ENCODE peak calls at places on chromosome 13, in eight cellular contexts. One of them, this sample, is unnamed.

GRCh38 chr13:94162289-94162688 is 317.2 kb downstream of the DCT start:
- DNase-seq in left colon: no peak
- DNase-seq in H4: no peak
- DNase-seq in tibial nerve: no peak
- DNase-seq in HEK293T: no peak
- DNase-seq in CD4-positive, CD25-positive, alpha-beta regulatory T cell: no peak
- DNase-seq in epithelial cell of proximal tubule: no peak
- DNase-seq in NCI-H1105: no peak
- DNase-seq in this sample: no peak

GRCh38 chr13:45847554-45848224 is 3.9 kb downstream of the SIAH3 start:
- DNase-seq in left colon: peak
- DNase-seq in NCI-H1105: no peak
- DNase-seq in tibial nerve: peak
- DNase-seq in epithelial cell of proximal tubule: peak
- DNase-seq in CD4-positive, CD25-positive, alpha-beta regulatory T cell: peak
- DNase-seq in H4: peak
- DNase-seq in HEK293T: no peak
- DNase-seq in this sample: peak

GRCh38 chr13:41707192-41707858 is 250.0 kb downstream of the RGCC start:
- DNase-seq in H4: no peak
- DNase-seq in left colon: no peak
- DNase-seq in HEK293T: no peak
- DNase-seq in NCI-H1105: no peak
- DNase-seq in CD4-positive, CD25-positive, alpha-beta regulatory T cell: no peak
- DNase-seq in epithelial cell of proximal tubule: no peak
- DNase-seq in tibial nerve: no peak
- DNase-seq in this sample: no peak

GRCh38 chr13:111666377-111666776 is 345.9 kb downstream of the TEX29 start:
- DNase-seq in H4: no peak
- DNase-seq in tibial nerve: no peak
- DNase-seq in CD4-positive, CD25-positive, alpha-beta regulatory T cell: no peak
- DNase-seq in NCI-H1105: no peak
- DNase-seq in left colon: no peak
- DNase-seq in HEK293T: no peak
- DNase-seq in epithelial cell of proximal tubule: no peak
- DNase-seq in this sample: no peak

GRCh38 chr13:111474136-111475002 is 153.9 kb downstream of the TEX29 start:
- DNase-seq in HEK293T: peak
- DNase-seq in CD4-positive, CD25-positive, alpha-beta regulatory T cell: peak
- DNase-seq in left colon: no peak
- DNase-seq in NCI-H1105: peak
- DNase-seq in tibial nerve: no peak
- DNase-seq in epithelial cell of proximal tubule: peak
- DNase-seq in H4: peak
- DNase-seq in this sample: no peak

GRCh38 chr13:50635504-50635903 is 208.0 kb downstream of the DLEU7 start:
- DNase-seq in tibial nerve: peak
- DNase-seq in epithelial cell of proximal tubule: no peak
- DNase-seq in H4: no peak
- DNase-seq in HEK293T: no peak
- DNase-seq in left colon: peak
- DNase-seq in NCI-H1105: no peak
- DNase-seq in CD4-positive, CD25-positive, alpha-beta regulatory T cell: no peak
- DNase-seq in this sample: peak

GRCh38 chr13:83065136-83065535 is 817.1 kb downstream of the SLITRK1 start:
- DNase-seq in NCI-H1105: no peak
- DNase-seq in CD4-positive, CD25-positive, alpha-beta regulatory T cell: no peak
- DNase-seq in H4: peak
- DNase-seq in HEK293T: no peak
- DNase-seq in tibial nerve: peak
- DNase-seq in epithelial cell of proximal tubule: peak
- DNase-seq in left colon: peak
- DNase-seq in this sample: no peak

GRCh38 chr13:45537506-45537905 is 72.8 kb downstream of the COG3 start:
- DNase-seq in HEK293T: no peak
- DNase-seq in CD4-positive, CD25-positive, alpha-beta regulatory T cell: no peak
- DNase-seq in tibial nerve: no peak
- DNase-seq in H4: no peak
- DNase-seq in NCI-H1105: no peak
- DNase-seq in epithelial cell of proximal tubule: no peak
- DNase-seq in left colon: no peak
- DNase-seq in this sample: no peak

GRCh38 chr13:113367771-113368170 is 3.8 kb upstream of the GRTP1 start:
- DNase-seq in left colon: no peak
- DNase-seq in H4: no peak
- DNase-seq in HEK293T: no peak
- DNase-seq in epithelial cell of proximal tubule: no peak
- DNase-seq in tibial nerve: no peak
- DNase-seq in NCI-H1105: no peak
- DNase-seq in CD4-positive, CD25-positive, alpha-beta regulatory T cell: no peak
- DNase-seq in this sample: no peak